ENCODE peak calls at places on chromosomes 4 and X, in four cellular contexts. R, U, K and S are unnamed samples.

GRCh38 chr4:40699648-40700047 is 50.1 kb upstream of the NSUN7 start:
- DNase-seq in R (no peak), U (no peak), K (no peak), S (no peak)

GRCh38 chr4:76256032-76256431 is 4.5 kb downstream of the FAM47E start:
- DNase-seq in R (no peak), U (no peak), K (no peak), S (no peak)

GRCh38 chr4:59704621-59705020 is 1495.5 kb upstream of the ADGRL3 start:
- DNase-seq in R (no peak), U (no peak), K (no peak), S (no peak)

GRCh38 chrX:118545510-118545909 is 49.9 kb downstream of the DOCK11 start:
- DNase-seq in R (no peak), U (no peak), K (no peak), S (no peak)

GRCh38 chrX:95058815-95059214 is 1384.8 kb downstream of the FAM133A start:
- DNase-seq in R (no peak), U (no peak), K (no peak), S (no peak)

GRCh38 chrX:132219343-132219768 is at the start of gene RAP2C:
- DNase-seq in R (peak; percentile 53), U (peak; percentile 3), K (peak; percentile 81), S (peak; percentile 16)

GRCh38 chrX:148380614-148381561 is 119.5 kb upstream of the AFF2 start:
- DNase-seq in R (no peak), U (no peak), K (no peak), S (no peak)

GRCh38 chr4:80094191-80094590 is 21.2 kb upstream of the ANTXR2 start:
- DNase-seq in R (no peak), U (no peak), K (no peak), S (no peak)

GRCh38 chrX:69231903-69232302 is 66.7 kb upstream of the PJA1 start:
- DNase-seq in R (no peak), U (no peak), K (no peak), S (no peak)

GRCh38 chr4:21768349-21769310 is 179.9 kb downstream of the KCNIP4 start:
- DNase-seq in R (peak; percentile 28), U (no peak), K (no peak), S (no peak)

GRCh38 chrX:107718156-107718621 is 57.4 kb downstream of the TSC22D3 start:
- DNase-seq in R (peak; percentile 71), U (no peak), K (no peak), S (no peak)

GRCh38 chr4:153152453-153153338 is 51.5 kb upstream of the TRIM2 start:
- DNase-seq in R (no peak), U (peak; percentile 63), K (peak; percentile 72), S (no peak)

GRCh38 chr4:8337083-8337482 is 67.5 kb downstream of the HTRA3 start:
- DNase-seq in R (no peak), U (no peak), K (no peak), S (no peak)

GRCh38 chrX:82677281-82677680 is 830.8 kb upstream of the POU3F4 start:
- DNase-seq in R (no peak), U (no peak), K (no peak), S (no peak)

GRCh38 chr4:37453361-37454262 is 209.1 kb downstream of the NWD2 start:
- DNase-seq in R (no peak), U (peak; percentile 46), K (peak; percentile 89), S (no peak)

GRCh38 chrX:55206152-55206941 is 13.8 kb upstream of the PAGE5 start:
- DNase-seq in R (no peak), U (no peak), K (no peak), S (no peak)

GRCh38 chr4:110533940-110534339 is 58.0 kb downstream of the ENPEP start:
- DNase-seq in R (peak; percentile 72), U (no peak), K (no peak), S (no peak)

GRCh38 chr4:184053476-184053875 is 148.4 kb downstream of the STOX2 start:
- DNase-seq in R (no peak), U (no peak), K (no peak), S (no peak)

GRCh38 chrX:35919536-35920309 is at the start of gene CFAP47:
- DNase-seq in R (no peak), U (no peak), K (peak; percentile 69), S (no peak)

GRCh38 chr4:88291003-88291402 is 6.6 kb upstream of the PPM1K start:
- DNase-seq in R (peak; percentile 3), U (no peak), K (no peak), S (no peak)

GRCh38 chr4:24163314-24163713 is 273.5 kb upstream of the PPARGC1A start:
- DNase-seq in R (no peak), U (no peak), K (no peak), S (no peak)

GRCh38 chr4:38759077-38759789 is 23.6 kb downstream of the TLR10 start:
- DNase-seq in R (no peak), U (peak; percentile 10), K (no peak), S (no peak)

GRCh38 chrX:33726281-33727160 is 405.6 kb downstream of the FAM47A start:
- DNase-seq in R (no peak), U (no peak), K (no peak), S (no peak)

GRCh38 chr4:80462537-80463207 is 127.1 kb downstream of the CFAP299 start:
- DNase-seq in R (no peak), U (no peak), K (no peak), S (no peak)

GRCh38 chr4:181821039-181822004 is 421.9 kb upstream of the TENM3 start:
- DNase-seq in R (no peak), U (no peak), K (no peak), S (no peak)

GRCh38 chr4:4574792-4575191 is 32.9 kb upstream of the STX18 start:
- DNase-seq in R (peak; percentile 10), U (no peak), K (peak; percentile 69), S (peak; percentile 3)

GRCh38 chr4:10891866-10892265 is 207.3 kb upstream of the CLNK start:
- DNase-seq in R (no peak), U (no peak), K (no peak), S (no peak)

GRCh38 chrX:42992199-42992943 is 214.4 kb upstream of the PPP1R2C start:
- DNase-seq in R (no peak), U (no peak), K (no peak), S (no peak)

GRCh38 chrX:10118530-10118929 is 38.2 kb upstream of the CLCN4 start:
- DNase-seq in R (no peak), U (no peak), K (no peak), S (no peak)
- H3K27ac ChIP-seq in R (no peak overlapping the region), U (peak overlapping the region; percentile 17), K (no peak overlapping the region), S (no peak overlapping the region)

DNA sequence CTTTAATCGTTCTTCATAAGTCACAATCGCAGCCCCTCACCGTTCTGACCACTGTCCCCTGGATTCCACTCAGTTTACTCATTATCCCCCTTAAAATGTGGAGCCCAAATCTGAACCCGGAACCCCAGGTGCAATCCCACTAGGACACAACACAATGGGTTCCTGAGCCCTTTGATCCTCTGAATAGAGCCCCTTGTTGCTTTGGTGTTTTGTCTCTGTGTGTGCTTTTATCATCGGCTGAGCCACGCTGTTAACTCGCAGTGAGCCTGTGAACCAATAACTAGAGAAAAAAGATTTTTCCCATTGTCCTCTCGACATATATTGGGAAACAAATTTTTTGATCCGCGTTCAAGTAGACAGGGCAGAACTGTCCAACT is 654 bp upstream of the PDHA1 start:
- DNase-seq in R (no peak), U (no peak), K (no peak), S (no peak)
- H3K27ac ChIP-seq in R (no peak overlapping the region), U (peak overlapping the region; percentile 37), K (peak overlapping the region; percentile 47), S (peak overlapping the region; percentile 92)

DNA sequence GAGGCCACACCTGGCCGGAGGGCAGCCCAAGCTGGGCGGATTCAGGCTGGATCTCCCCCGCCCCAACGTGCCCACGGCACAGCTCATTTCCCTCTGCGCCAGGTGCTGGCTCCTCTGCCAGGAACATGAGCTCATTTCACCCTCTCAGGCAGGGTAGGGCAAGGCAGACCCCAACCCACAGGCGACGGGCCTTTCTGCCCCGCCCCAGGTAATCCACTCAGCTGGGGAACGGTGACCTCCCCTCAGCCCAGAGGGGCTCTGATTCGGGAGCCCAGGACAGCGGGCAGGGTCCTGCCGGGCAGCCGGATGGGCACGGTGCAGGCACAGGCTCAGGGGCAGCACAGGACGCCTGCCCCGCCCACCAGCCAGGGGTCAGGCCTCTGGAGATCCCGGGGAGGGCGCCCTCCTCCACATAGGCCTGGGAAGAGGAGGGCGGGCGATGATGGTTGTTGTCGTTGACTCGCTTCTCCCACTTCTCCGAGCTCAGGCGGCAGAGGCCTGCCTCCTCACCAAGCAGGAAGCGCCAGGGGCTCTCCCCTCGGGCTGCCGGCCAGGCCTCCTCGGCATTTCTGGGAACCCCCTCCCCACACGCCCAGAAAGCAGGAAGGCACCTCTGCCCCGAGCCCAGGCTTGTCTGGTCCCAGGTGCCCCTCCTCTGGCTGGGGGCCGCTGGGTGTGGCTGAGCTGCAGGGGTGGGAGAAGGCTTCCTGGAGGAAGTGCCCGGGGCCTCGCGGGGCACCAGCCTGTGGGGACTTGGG is 31.1 kb downstream of the TACC3 start:
- DNase-seq in R (no peak), U (no peak), K (peak; percentile 78), S (no peak)
- H3K27ac ChIP-seq in R (no peak overlapping the region), U (no peak overlapping the region), K (peak overlapping the region; percentile 14), S (peak overlapping the region; percentile 82)

GRCh38 chrX:81240701-81241100 is 38.8 kb downstream of the SH3BGRL start:
- DNase-seq in R (no peak), U (no peak), K (no peak), S (no peak)

GRCh38 chrX:81238166-81238565 is 36.3 kb downstream of the SH3BGRL start:
- DNase-seq in R (no peak), U (no peak), K (no peak), S (no peak)

GRCh38 chrX:81237516-81237915 is 35.6 kb downstream of the SH3BGRL start:
- DNase-seq in R (no peak), U (no peak), K (no peak), S (no peak)

DNA sequence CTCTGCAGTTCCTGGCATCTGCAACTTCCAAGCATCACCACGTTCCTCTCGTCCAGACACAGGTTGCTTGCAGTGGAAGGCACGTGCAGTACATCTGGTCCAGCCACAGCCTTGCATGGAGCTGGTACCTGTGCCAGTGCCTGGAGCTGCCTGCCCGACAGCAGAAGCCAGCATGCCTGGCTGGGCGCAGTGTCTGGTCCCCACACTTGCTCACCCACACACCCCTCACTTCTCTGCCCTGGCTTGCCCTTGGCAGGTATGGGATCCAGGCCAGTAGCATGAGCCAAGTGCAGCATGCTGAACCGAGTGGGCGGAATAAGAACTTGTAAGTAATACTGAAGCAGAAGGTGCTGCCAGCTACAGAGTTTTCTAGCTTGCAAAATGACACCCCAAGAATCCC is 39.9 kb downstream of the SH3BGRL start:
- DNase-seq in R (no peak), U (no peak), K (no peak), S (no peak)
- H3K27ac ChIP-seq in R (no peak overlapping the region), U (no peak overlapping the region), K (no peak overlapping the region), S (no peak overlapping the region)